ENCODE peak calls at places on chromosomes 3 and 15, in four cellular contexts. M, W, D and I are unnamed samples.

GRCh38 chr3:143402602-143403001 is 283.0 kb downstream of the CHST2 start:
- DNase-seq in M (no peak), W (no peak), D (no peak), I (no peak)

GRCh38 chr3:129625071-129625874 is 18.8 kb upstream of the PLXND1 start:
- DNase-seq in M (peak), W (no peak), D (no peak), I (no peak)

GRCh38 chr3:174620138-174620537 is 239.0 kb upstream of the NAALADL2 start:
- DNase-seq in M (no peak), W (no peak), D (no peak), I (peak)

GRCh38 chr3:134371542-134372324 is 2.5 kb downstream of the AMOTL2 start:
- DNase-seq in M (peak), W (no peak), D (no peak), I (peak)

GRCh38 chr3:152335273-152335672 is 66.5 kb downstream of the MBNL1 start:
- DNase-seq in M (no peak), W (no peak), D (no peak), I (no peak)

GRCh38 chr3:45612918-45613602 is 18.5 kb downstream of the LIMD1 start:
- DNase-seq in M (no peak), W (no peak), D (peak), I (no peak)

GRCh38 chr3:140911822-140912221 is 29.8 kb upstream of the SLC25A36 start:
- DNase-seq in M (no peak), W (no peak), D (no peak), I (no peak)

GRCh38 chr3:30356901-30357753 is 249.3 kb upstream of the TGFBR2 start:
- DNase-seq in M (no peak), W (no peak), D (no peak), I (no peak)

GRCh38 chr3:55169608-55170010 is 241.8 kb upstream of the LRTM1 start:
- DNase-seq in M (no peak), W (no peak), D (no peak), I (peak)

GRCh38 chr15:70343961-70344360 is 246.2 kb upstream of the TLE3 start:
- DNase-seq in M (no peak), W (no peak), D (no peak), I (no peak)

GRCh38 chr3:48248095-48248863 is 7.4 kb downstream of the ZNF589 start:
- DNase-seq in M (peak), W (no peak), D (no peak), I (no peak)

GRCh38 chr3:23314981-23315805 is 112.1 kb downstream of the UBE2E2 start:
- DNase-seq in M (no peak), W (no peak), D (no peak), I (no peak)

GRCh38 chr3:58013973-58014649 is 5.9 kb downstream of the FLNB start:
- DNase-seq in M (peak), W (peak), D (peak), I (no peak)

GRCh38 chr15:101293122-101293521 is 1.9 kb downstream of the SNRPA1 start:
- DNase-seq in M (no peak), W (no peak), D (no peak), I (no peak)

GRCh38 chr3:79297242-79297641 is 470.6 kb downstream of the ROBO1 start:
- DNase-seq in M (no peak), W (no peak), D (no peak), I (peak)

GRCh38 chr3:101719604-101720185 is 4.7 kb upstream of the CEP97 start:
- DNase-seq in M (no peak), W (no peak), D (no peak), I (no peak)
- H3K27ac ChIP-seq in M (no peak), W (no peak), D (no peak), I (no peak)

GRCh38 chr3:166265153-166265552 is 427.9 kb upstream of the BCHE start:
- DNase-seq in M (no peak), W (no peak), D (no peak), I (no peak)

GRCh38 chr3:166257715-166258114 is 420.5 kb upstream of the BCHE start:
- DNase-seq in M (no peak), W (no peak), D (no peak), I (no peak)

DNA sequence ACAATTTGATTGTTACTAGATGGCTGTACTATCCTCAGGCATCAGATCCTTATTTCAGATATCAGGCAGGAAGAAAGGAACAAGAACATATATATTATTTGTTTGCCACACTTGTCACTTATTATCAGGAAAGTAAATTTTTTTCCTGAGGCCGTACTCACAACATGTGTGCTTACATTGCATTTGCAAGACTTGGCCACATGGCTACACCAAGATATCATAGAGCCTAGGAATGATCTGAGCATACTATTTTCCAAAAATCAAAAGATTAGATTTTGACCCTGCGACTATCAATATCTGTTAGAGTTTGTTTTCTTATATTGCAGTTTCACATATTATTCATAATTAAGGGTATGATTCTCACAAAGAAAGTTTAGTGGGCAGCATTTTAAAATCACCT is 426.2 kb upstream of the BCHE start:
- DNase-seq in M (no peak), W (no peak), D (no peak), I (no peak)
- TF ChIP-seq CTCF in M (no peak), W (no peak), D (no peak), I (no peak)

GRCh38 chr15:40115670-40116093 is 7.0 kb upstream of the BMF start:
- DNase-seq in M (no peak), W (peak), D (peak), I (peak)

GRCh38 chr15:40111888-40112287 is 3.2 kb upstream of the BMF start:
- DNase-seq in M (no peak), W (no peak), D (no peak), I (no peak)

GRCh38 chr15:40112789-40113188 is 4.1 kb upstream of the BMF start:
- DNase-seq in M (no peak), W (no peak), D (no peak), I (no peak)

GRCh38 chr15:40110866-40111550 is 2.3 kb upstream of the BMF start:
- DNase-seq in M (no peak), W (no peak), D (no peak), I (no peak)

GRCh38 chr15:40114218-40114617 is 5.5 kb upstream of the BMF start:
- DNase-seq in M (no peak), W (no peak), D (no peak), I (no peak)
- H3K27ac ChIP-seq in M (no peak), W (no peak), D (no peak), I (no peak)

GRCh38 chr3:159672728-159673471 is 315.7 kb upstream of the IL12A start:
- DNase-seq in M (no peak), W (no peak), D (no peak), I (no peak)
- TF ChIP-seq CTCF in M (no peak), W (no peak), D (no peak), I (no peak)

GRCh38 chr3:59563072-59563605 is 513.3 kb upstream of the CFAP20DC start:
- DNase-seq in M (no peak), W (no peak), D (no peak), I (no peak)

GRCh38 chr3:59555593-59556315 is 505.9 kb upstream of the CFAP20DC start:
- DNase-seq in M (no peak), W (no peak), D (no peak), I (no peak)

GRCh38 chr3:59559721-59560514 is 510.1 kb upstream of the CFAP20DC start:
- DNase-seq in M (no peak), W (no peak), D (no peak), I (no peak)

GRCh38 chr3:59563966-59564365 is 514.1 kb upstream of the CFAP20DC start:
- DNase-seq in M (no peak), W (no peak), D (no peak), I (no peak)

GRCh38 chr3:59558906-59559720 is 509.3 kb upstream of the CFAP20DC start:
- DNase-seq in M (no peak), W (no peak), D (no peak), I (no peak)
- H3K27ac ChIP-seq in M (no peak), W (no peak), D (no peak), I (no peak)

DNA sequence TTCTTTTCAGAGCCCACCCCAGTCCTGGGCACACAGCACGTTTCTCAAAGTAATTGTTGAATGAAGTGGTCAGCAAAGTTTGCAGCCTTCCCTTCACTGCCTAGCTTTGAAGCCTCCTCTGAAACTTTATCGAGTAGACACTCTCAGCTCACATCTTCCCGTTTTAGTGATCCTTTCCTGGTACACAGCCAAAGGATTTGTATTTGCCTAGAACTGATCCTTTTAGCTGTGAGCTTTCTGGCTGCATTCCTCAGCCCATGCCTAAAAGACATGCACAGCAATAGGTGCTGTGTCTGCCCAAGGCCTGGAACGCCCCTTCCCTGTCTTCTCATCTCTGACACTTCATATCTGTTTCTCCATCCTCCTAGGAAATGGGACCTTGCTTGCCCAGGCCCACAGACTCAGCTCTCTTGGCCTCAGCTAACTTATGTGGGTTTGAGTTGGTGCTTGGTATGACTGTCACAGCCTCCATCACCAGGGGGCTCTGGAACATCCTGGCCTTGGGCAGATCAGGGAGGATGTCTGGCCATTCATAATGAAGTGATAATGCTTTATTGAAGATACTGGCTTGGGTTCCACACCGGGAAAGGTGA is 156.8 kb upstream of the SMAD3 start:
- DNase-seq in M (no peak), W (no peak), D (no peak), I (peak)
- TF ChIP-seq CTCF in M (no peak), W (no peak), D (no peak), I (no peak)

GRCh38 chr3:105834768-105835167 is 34.0 kb downstream of the CBLB start:
- DNase-seq in M (no peak), W (no peak), D (no peak), I (no peak)
- H3K27ac ChIP-seq in M (no peak), W (no peak), D (no peak), I (peak)

GRCh38 chr3:123071146-123071545 is 4.3 kb downstream of the PDIA5 start:
- DNase-seq in M (no peak), W (no peak), D (no peak), I (peak)
- TF ChIP-seq CTCF in M (no peak), W (no peak), D (peak), I (peak)